ENCODE peak calls at places on chromosomes 7 and 10, in four cellular contexts. One of them, this sample, is unnamed.

GRCh38 chr7:157671358-157672255 is 334.8 kb downstream of the DNAJB6 start:
- DNase-seq in activated T-helper 9 cell treated with anti-CD3 and anti-CD28 coated beads, Interleukin-2, amount 50 U/mL, for 16 hours: no peak
- DNase-seq in neural progenitor cell: peak
- DNase-seq in NCI-H510A treated with DMSO at 0.1 percent for 48 hours: no peak
- DNase-seq in this sample: no peak

GRCh38 chr7:5523052-5523711 is 99.5 kb upstream of the TNRC18 start:
- DNase-seq in activated T-helper 9 cell treated with anti-CD3 and anti-CD28 coated beads, Interleukin-2, amount 50 U/mL, for 16 hours: no peak
- DNase-seq in neural progenitor cell: peak
- DNase-seq in NCI-H510A treated with DMSO at 0.1 percent for 48 hours: no peak
- DNase-seq in this sample: peak

GRCh38 chr10:127973810-127974311 is 67.0 kb downstream of the PTPRE start:
- DNase-seq in activated T-helper 9 cell treated with anti-CD3 and anti-CD28 coated beads, Interleukin-2, amount 50 U/mL, for 16 hours: no peak
- DNase-seq in neural progenitor cell: peak
- DNase-seq in NCI-H510A treated with DMSO at 0.1 percent for 48 hours: no peak
- DNase-seq in this sample: no peak

GRCh38 chr10:91452063-91452462 is 41.9 kb downstream of the HECTD2 start:
- DNase-seq in activated T-helper 9 cell treated with anti-CD3 and anti-CD28 coated beads, Interleukin-2, amount 50 U/mL, for 16 hours: no peak
- DNase-seq in neural progenitor cell: no peak
- DNase-seq in NCI-H510A treated with DMSO at 0.1 percent for 48 hours: no peak
- DNase-seq in this sample: no peak

GRCh38 chr7:26686448-26686981 is 177.9 kb downstream of the SKAP2 start:
- DNase-seq in activated T-helper 9 cell treated with anti-CD3 and anti-CD28 coated beads, Interleukin-2, amount 50 U/mL, for 16 hours: no peak
- DNase-seq in neural progenitor cell: peak
- DNase-seq in NCI-H510A treated with DMSO at 0.1 percent for 48 hours: peak
- DNase-seq in this sample: peak

GRCh38 chr7:134284952-134285351 is 31.8 kb downstream of the SLC35B4 start:
- DNase-seq in activated T-helper 9 cell treated with anti-CD3 and anti-CD28 coated beads, Interleukin-2, amount 50 U/mL, for 16 hours: no peak
- DNase-seq in neural progenitor cell: no peak
- DNase-seq in NCI-H510A treated with DMSO at 0.1 percent for 48 hours: no peak
- DNase-seq in this sample: no peak

GRCh38 chr10:11245510-11245909 is 227.8 kb downstream of the CELF2 start:
- DNase-seq in activated T-helper 9 cell treated with anti-CD3 and anti-CD28 coated beads, Interleukin-2, amount 50 U/mL, for 16 hours: no peak
- DNase-seq in neural progenitor cell: no peak
- DNase-seq in NCI-H510A treated with DMSO at 0.1 percent for 48 hours: no peak
- DNase-seq in this sample: no peak

GRCh38 chr10:110612073-110612472 is 32.1 kb upstream of the RBM20 start:
- DNase-seq in activated T-helper 9 cell treated with anti-CD3 and anti-CD28 coated beads, Interleukin-2, amount 50 U/mL, for 16 hours: no peak
- DNase-seq in neural progenitor cell: no peak
- DNase-seq in NCI-H510A treated with DMSO at 0.1 percent for 48 hours: no peak
- DNase-seq in this sample: no peak

GRCh38 chr7:106737202-106737562 is 76.2 kb upstream of the CCDC71L start:
- DNase-seq in activated T-helper 9 cell treated with anti-CD3 and anti-CD28 coated beads, Interleukin-2, amount 50 U/mL, for 16 hours: no peak
- DNase-seq in neural progenitor cell: no peak
- DNase-seq in NCI-H510A treated with DMSO at 0.1 percent for 48 hours: no peak
- DNase-seq in this sample: peak

GRCh38 chr7:72313906-72314305 is 98.2 kb downstream of the CALN1 start:
- DNase-seq in activated T-helper 9 cell treated with anti-CD3 and anti-CD28 coated beads, Interleukin-2, amount 50 U/mL, for 16 hours: no peak
- DNase-seq in neural progenitor cell: no peak
- DNase-seq in NCI-H510A treated with DMSO at 0.1 percent for 48 hours: no peak
- DNase-seq in this sample: no peak

GRCh38 chr7:140059288-140060242 is 3.2 kb downstream of the PARP12 start:
- DNase-seq in activated T-helper 9 cell treated with anti-CD3 and anti-CD28 coated beads, Interleukin-2, amount 50 U/mL, for 16 hours: peak
- DNase-seq in neural progenitor cell: no peak
- DNase-seq in NCI-H510A treated with DMSO at 0.1 percent for 48 hours: no peak
- DNase-seq in this sample: peak